ENCODE peak calls at places on chromosome 10, in six cellular contexts. One of them, this sample, is unnamed.

GRCh38 chr10:77673086-77673485 is 35.5 kb upstream of the KCNMA1 start:
- DNase-seq in K562: no peak
- DNase-seq in HepG2: no peak
- DNase-seq in GM12878: no peak
- DNase-seq in HCT116: no peak
- DNase-seq in H1: peak; percentile 33
- DNase-seq in this sample: no peak

GRCh38 chr10:58143944-58144343 is 123.8 kb downstream of the IPMK start:
- DNase-seq in K562: no peak
- DNase-seq in HepG2: no peak
- DNase-seq in HCT116: no peak
- DNase-seq in GM12878: no peak
- DNase-seq in H1: no peak
- DNase-seq in this sample: no peak

GRCh38 chr10:120386196-120386595 is 70.8 kb upstream of the PLPP4 start:
- DNase-seq in H1: no peak
- DNase-seq in K562: no peak
- DNase-seq in HepG2: no peak
- DNase-seq in HCT116: no peak
- DNase-seq in GM12878: no peak
- DNase-seq in this sample: no peak

GRCh38 chr10:42899036-42899435 is 116.4 kb downstream of the BMS1 start:
- DNase-seq in GM12878: no peak
- DNase-seq in HCT116: no peak
- DNase-seq in HepG2: no peak
- DNase-seq in K562: no peak
- DNase-seq in H1: no peak
- DNase-seq in this sample: no peak

GRCh38 chr10:51654918-51655317 is 44.5 kb downstream of the CSTF2T start:
- DNase-seq in HCT116: no peak
- DNase-seq in HepG2: no peak
- DNase-seq in GM12878: no peak
- DNase-seq in H1: no peak
- DNase-seq in K562: no peak
- DNase-seq in this sample: no peak

GRCh38 chr10:87925570-87925969 is 62.1 kb downstream of the PTEN start:
- DNase-seq in H1: no peak
- DNase-seq in GM12878: no peak
- DNase-seq in HCT116: no peak
- DNase-seq in HepG2: no peak
- DNase-seq in K562: no peak
- DNase-seq in this sample: no peak

GRCh38 chr10:29301359-29301910 is 12.6 kb downstream of the LYZL1 start:
- DNase-seq in H1: no peak
- DNase-seq in GM12878: no peak
- DNase-seq in K562: no peak
- DNase-seq in HCT116: no peak
- DNase-seq in HepG2: no peak
- DNase-seq in this sample: no peak

GRCh38 chr10:79022565-79023488 is 45.9 kb upstream of the ZMIZ1 start:
- DNase-seq in H1: peak; percentile 67
- DNase-seq in HCT116: peak; percentile 35
- DNase-seq in HepG2: peak; percentile 65
- DNase-seq in K562: peak; percentile 95
- DNase-seq in GM12878: peak; percentile 12
- DNase-seq in this sample: peak; percentile 11

GRCh38 chr10:84907461-84908010 is 579.1 kb downstream of the CCSER2 start:
- DNase-seq in HCT116: no peak
- DNase-seq in GM12878: no peak
- DNase-seq in K562: no peak
- DNase-seq in HepG2: no peak
- DNase-seq in H1: no peak
- DNase-seq in this sample: no peak

GRCh38 chr10:72075184-72076115 is 12.9 kb downstream of the SPOCK2 start:
- DNase-seq in H1: no peak
- DNase-seq in GM12878: no peak
- DNase-seq in HepG2: no peak
- DNase-seq in K562: no peak
- DNase-seq in HCT116: no peak
- DNase-seq in this sample: no peak

GRCh38 chr10:17239671-17240460 is 11.8 kb downstream of the VIM start:
- DNase-seq in HCT116: no peak
- DNase-seq in H1: no peak
- DNase-seq in GM12878: no peak
- DNase-seq in HepG2: no peak
- DNase-seq in K562: no peak
- DNase-seq in this sample: no peak

GRCh38 chr10:101782811-101783735 is at the start of gene NPM3:
- DNase-seq in H1: peak; percentile 91
- DNase-seq in GM12878: no peak
- DNase-seq in HCT116: peak; percentile 59
- DNase-seq in K562: peak; percentile 82
- DNase-seq in HepG2: peak; percentile 76
- DNase-seq in this sample: peak; percentile 61

GRCh38 chr10:85262992-85263391 is 934.6 kb downstream of the CCSER2 start:
- DNase-seq in HepG2: no peak
- DNase-seq in H1: no peak
- DNase-seq in K562: no peak
- DNase-seq in HCT116: no peak
- DNase-seq in GM12878: no peak
- DNase-seq in this sample: no peak

GRCh38 chr10:42951486-42952251 is 125.2 kb upstream of the RET start:
- DNase-seq in HCT116: no peak
- DNase-seq in H1: peak; percentile 81
- DNase-seq in GM12878: no peak
- DNase-seq in HepG2: no peak
- DNase-seq in K562: no peak
- DNase-seq in this sample: no peak

DNA sequence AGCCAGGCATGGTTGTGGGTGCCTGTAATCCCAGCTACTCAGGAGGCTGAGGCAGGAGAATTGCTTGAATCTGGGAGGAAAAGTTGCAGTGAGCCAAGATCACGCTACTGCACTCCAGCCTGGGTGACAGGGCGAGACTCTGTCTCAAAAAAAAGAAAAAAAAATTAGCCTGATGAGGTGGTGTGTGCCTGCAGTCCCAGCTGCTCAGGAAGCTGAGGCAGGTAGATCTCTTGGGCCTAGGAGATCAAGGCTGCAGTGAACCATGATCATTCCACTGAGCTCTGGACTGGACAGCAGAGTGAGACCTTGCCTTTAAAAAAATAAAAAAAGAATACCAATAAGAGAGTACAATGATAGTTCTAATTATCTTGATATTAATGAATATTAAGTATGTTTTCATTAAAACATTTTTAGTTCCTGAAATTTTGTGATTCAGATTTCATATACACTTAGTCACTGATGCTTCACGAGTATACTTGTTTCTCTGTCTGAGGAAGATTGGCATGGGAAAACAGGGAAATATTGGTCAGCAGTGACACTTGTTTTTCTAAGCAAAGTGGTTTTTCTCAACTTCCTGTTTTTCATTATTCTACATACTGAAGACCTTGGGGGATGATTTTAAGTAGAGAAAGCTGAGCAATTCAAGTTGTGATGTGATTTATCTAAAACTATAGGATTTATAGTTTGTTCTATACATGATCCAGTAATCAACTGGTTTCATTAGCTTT is 76.8 kb downstream of the ADK start:
- DNase-seq in HepG2: no peak
- DNase-seq in H1: no peak
- DNase-seq in HCT116: no peak
- DNase-seq in K562: no peak
- DNase-seq in GM12878: peak; percentile 17
- DNase-seq in this sample: no peak
- TF ChIP-seq ZNF274 in HepG2: no peak
- TF ChIP-seq ZNF274 in H1: no peak
- TF ChIP-seq ZNF274 in HCT116: no peak
- TF ChIP-seq ZNF274 in K562: no peak
- TF ChIP-seq ZNF274 in GM12878: no peak
- TF ChIP-seq ZNF274 in this sample: no peak

DNA sequence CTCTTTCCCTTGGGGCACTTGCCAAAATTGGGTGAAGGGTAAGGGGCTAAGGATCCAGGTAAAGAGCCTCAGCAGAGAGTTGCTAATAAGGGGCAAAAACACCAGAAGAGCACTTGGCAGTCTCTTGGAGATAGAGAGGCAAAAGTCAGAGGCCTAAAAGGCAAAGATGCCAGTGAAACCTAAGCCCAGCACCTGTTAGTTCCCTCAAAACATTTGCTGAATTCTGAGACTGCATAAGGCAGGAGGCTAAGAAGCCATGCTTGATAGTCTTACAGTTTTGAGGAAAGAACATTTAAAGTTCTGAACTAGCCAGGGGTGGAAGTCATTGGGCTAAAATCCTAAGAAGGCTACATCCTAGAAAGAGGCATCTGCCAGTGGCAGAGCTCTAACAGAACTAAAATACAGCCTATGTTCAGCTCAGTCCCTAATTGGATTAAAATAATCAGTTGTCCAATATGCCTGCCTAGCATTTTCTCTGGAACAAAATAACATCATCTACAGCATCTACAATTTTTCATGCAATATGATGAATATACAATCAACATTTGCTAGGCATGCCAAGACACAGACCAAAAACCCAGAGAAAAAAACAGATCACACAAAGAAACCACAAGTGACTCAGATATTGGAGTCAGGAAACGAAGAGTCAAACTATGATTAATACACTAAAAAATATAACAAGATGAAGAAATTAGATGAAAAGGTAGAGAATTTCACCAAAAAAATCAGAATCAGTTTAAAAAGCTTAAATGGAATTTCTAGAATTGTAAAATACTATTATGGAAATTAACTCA is 7.7 kb downstream of the HTR7 start:
- DNase-seq in GM12878: no peak
- DNase-seq in K562: no peak
- DNase-seq in HCT116: no peak
- DNase-seq in HepG2: no peak
- DNase-seq in H1: no peak
- DNase-seq in this sample: no peak
- TF ChIP-seq ZNF274 in GM12878: no peak
- TF ChIP-seq ZNF274 in K562: no peak
- TF ChIP-seq ZNF274 in HCT116: no peak
- TF ChIP-seq ZNF274 in HepG2: no peak
- TF ChIP-seq ZNF274 in H1: no peak
- TF ChIP-seq ZNF274 in this sample: no peak

GRCh38 chr10:89355373-89355772 is 22.5 kb upstream of the IFIT1B start:
- DNase-seq in HCT116: no peak
- DNase-seq in H1: no peak
- DNase-seq in K562: no peak
- DNase-seq in GM12878: no peak
- DNase-seq in HepG2: no peak
- DNase-seq in this sample: no peak

GRCh38 chr10:89352802-89353201 is 25.0 kb downstream of the IFIT3 start:
- DNase-seq in HepG2: no peak
- DNase-seq in K562: no peak
- DNase-seq in H1: no peak
- DNase-seq in GM12878: no peak
- DNase-seq in HCT116: no peak
- DNase-seq in this sample: no peak

GRCh38 chr10:89351402-89352038 is 23.7 kb downstream of the IFIT3 start:
- DNase-seq in H1: no peak
- DNase-seq in K562: no peak
- DNase-seq in HepG2: no peak
- DNase-seq in HCT116: no peak
- DNase-seq in GM12878: peak; percentile 82
- DNase-seq in this sample: no peak

GRCh38 chr10:89348458-89348857 is 20.7 kb downstream of the IFIT3 start:
- DNase-seq in GM12878: no peak
- DNase-seq in HCT116: no peak
- DNase-seq in K562: no peak
- DNase-seq in HepG2: no peak
- DNase-seq in H1: no peak
- DNase-seq in this sample: no peak

GRCh38 chr10:89352039-89352597 is 24.3 kb downstream of the IFIT3 start:
- DNase-seq in HepG2: peak; percentile 89
- DNase-seq in HCT116: peak; percentile 24
- DNase-seq in H1: no peak
- DNase-seq in K562: no peak
- DNase-seq in GM12878: no peak
- DNase-seq in this sample: no peak
- TF ChIP-seq ZNF274 in HepG2: no peak
- TF ChIP-seq ZNF274 in HCT116: no peak
- TF ChIP-seq ZNF274 in H1: no peak
- TF ChIP-seq ZNF274 in K562: no peak
- TF ChIP-seq ZNF274 in GM12878: no peak
- TF ChIP-seq ZNF274 in this sample: no peak

GRCh38 chr10:3886666-3887251 is 101.8 kb upstream of the KLF6 start:
- DNase-seq in HCT116: no peak
- DNase-seq in HepG2: peak; percentile 90
- DNase-seq in GM12878: no peak
- DNase-seq in K562: no peak
- DNase-seq in H1: no peak
- DNase-seq in this sample: no peak
- TF ChIP-seq ZNF274 in HCT116: no peak
- TF ChIP-seq ZNF274 in HepG2: no peak
- TF ChIP-seq ZNF274 in GM12878: no peak
- TF ChIP-seq ZNF274 in K562: no peak
- TF ChIP-seq ZNF274 in H1: no peak
- TF ChIP-seq ZNF274 in this sample: no peak

DNA sequence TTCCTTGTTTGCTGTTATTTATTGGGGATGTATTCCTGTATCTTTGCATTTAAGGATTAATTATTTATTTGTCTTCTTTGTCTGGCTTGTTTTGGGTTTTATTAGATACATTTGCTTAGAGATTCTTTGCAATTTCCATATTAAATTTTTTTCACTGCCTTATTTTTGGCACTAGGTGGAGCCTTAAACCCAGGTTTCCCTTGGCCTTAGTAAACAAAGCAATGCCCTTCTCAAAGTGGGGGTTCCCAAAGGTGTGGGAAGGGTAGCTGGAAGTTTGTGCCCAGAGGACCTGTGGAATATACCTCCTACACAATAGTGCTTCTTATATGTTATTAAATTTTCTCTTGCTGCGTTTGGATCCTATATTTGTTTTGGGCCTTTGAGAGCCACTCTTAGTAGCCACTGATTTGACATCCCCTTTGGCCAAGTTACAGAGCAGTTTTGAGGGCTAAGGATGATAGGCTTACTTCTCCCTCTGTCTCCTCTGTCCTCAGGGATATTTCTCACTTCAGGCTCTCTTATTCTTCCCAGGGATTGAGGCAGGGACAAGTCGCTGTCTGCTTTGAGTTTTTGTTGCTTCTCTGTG is 162.3 kb downstream of the ITGB1 start:
- DNase-seq in HCT116: peak; percentile 16
- DNase-seq in H1: no peak
- DNase-seq in HepG2: peak; percentile 13
- DNase-seq in K562: peak; percentile 15
- DNase-seq in GM12878: peak; percentile 4
- DNase-seq in this sample: peak; percentile 6
- TF ChIP-seq ZNF274 in HCT116: no peak
- TF ChIP-seq ZNF274 in H1: no peak
- TF ChIP-seq ZNF274 in HepG2: no peak
- TF ChIP-seq ZNF274 in K562: no peak
- TF ChIP-seq ZNF274 in GM12878: no peak
- TF ChIP-seq ZNF274 in this sample: no peak

GRCh38 chr10:33509231-33509871 is 174.9 kb upstream of the NRP1 start:
- DNase-seq in HCT116: peak; percentile 56
- DNase-seq in K562: peak; percentile 8
- DNase-seq in HepG2: peak; percentile 92
- DNase-seq in GM12878: peak; percentile 25
- DNase-seq in H1: no peak
- DNase-seq in this sample: no peak
- TF ChIP-seq ZNF274 in HCT116: no peak
- TF ChIP-seq ZNF274 in K562: no peak
- TF ChIP-seq ZNF274 in HepG2: no peak
- TF ChIP-seq ZNF274 in GM12878: no peak
- TF ChIP-seq ZNF274 in H1: no peak
- TF ChIP-seq ZNF274 in this sample: no peak